ENCODE peak calls at places on chromosomes 1 and 21, in nine cellular contexts. One of them, this sample, is unnamed.

GRCh38 chr1:200891774-200892157 is 2.9 kb upstream of the INAVA start:
- DNase-seq in GM06990: no peak
- DNase-seq in heart left ventricle: no peak
- DNase-seq in WTC11: peak
- DNase-seq in right atrium auricular region: no peak
- DNase-seq in ovary: no peak
- DNase-seq in Panc1: no peak
- DNase-seq in endothelial cell: peak
- DNase-seq in pancreas: no peak
- DNase-seq in this sample: no peak

GRCh38 chr1:219105893-219106292 is 67.8 kb upstream of the LYPLAL1 start:
- DNase-seq in GM06990: no peak
- DNase-seq in heart left ventricle: no peak
- DNase-seq in WTC11: no peak
- DNase-seq in right atrium auricular region: no peak
- DNase-seq in ovary: no peak
- DNase-seq in Panc1: no peak
- DNase-seq in endothelial cell: no peak
- DNase-seq in pancreas: no peak
- DNase-seq in this sample: no peak

GRCh38 chr1:41461790-41462679 is 22.4 kb downstream of the EDN2 start:
- DNase-seq in GM06990: no peak
- DNase-seq in heart left ventricle: no peak
- DNase-seq in WTC11: no peak
- DNase-seq in right atrium auricular region: no peak
- DNase-seq in ovary: no peak
- DNase-seq in Panc1: no peak
- DNase-seq in endothelial cell: no peak
- DNase-seq in pancreas: no peak
- DNase-seq in this sample: no peak

GRCh38 chr1:1442069-1442770 is 6.7 kb downstream of the VWA1 start:
- DNase-seq in GM06990: no peak
- DNase-seq in heart left ventricle: no peak
- DNase-seq in WTC11: no peak
- DNase-seq in right atrium auricular region: no peak
- DNase-seq in ovary: no peak
- DNase-seq in Panc1: no peak
- DNase-seq in endothelial cell: no peak
- DNase-seq in pancreas: peak
- DNase-seq in this sample: no peak

GRCh38 chr1:30321216-30321910 is 402.0 kb downstream of the MATN1 start:
- DNase-seq in GM06990: no peak
- DNase-seq in heart left ventricle: no peak
- DNase-seq in WTC11: no peak
- DNase-seq in right atrium auricular region: peak
- DNase-seq in ovary: no peak
- DNase-seq in Panc1: no peak
- DNase-seq in endothelial cell: no peak
- DNase-seq in pancreas: no peak
- DNase-seq in this sample: no peak

GRCh38 chr1:64659478-64659877 is 85.4 kb upstream of the RAVER2 start:
- DNase-seq in GM06990: no peak
- DNase-seq in heart left ventricle: no peak
- DNase-seq in WTC11: no peak
- DNase-seq in right atrium auricular region: no peak
- DNase-seq in ovary: no peak
- DNase-seq in Panc1: no peak
- DNase-seq in endothelial cell: no peak
- DNase-seq in pancreas: no peak
- DNase-seq in this sample: no peak

GRCh38 chr1:41752514-41753170 is 166.1 kb downstream of the HIVEP3 start:
- DNase-seq in GM06990: no peak
- DNase-seq in heart left ventricle: no peak
- DNase-seq in WTC11: no peak
- DNase-seq in right atrium auricular region: no peak
- DNase-seq in ovary: no peak
- DNase-seq in Panc1: no peak
- DNase-seq in endothelial cell: no peak
- DNase-seq in pancreas: no peak
- DNase-seq in this sample: no peak

GRCh38 chr1:116767782-116768382 is 13.7 kb downstream of the CD2 start:
- DNase-seq in GM06990: no peak
- DNase-seq in heart left ventricle: no peak
- DNase-seq in WTC11: no peak
- DNase-seq in right atrium auricular region: no peak
- DNase-seq in ovary: no peak
- DNase-seq in Panc1: no peak
- DNase-seq in endothelial cell: no peak
- DNase-seq in pancreas: no peak
- DNase-seq in this sample: no peak

GRCh38 chr1:17816511-17816910 is 61.4 kb downstream of the ACTL8 start:
- DNase-seq in GM06990: no peak
- DNase-seq in heart left ventricle: no peak
- DNase-seq in WTC11: no peak
- DNase-seq in right atrium auricular region: no peak
- DNase-seq in ovary: no peak
- DNase-seq in Panc1: no peak
- DNase-seq in endothelial cell: no peak
- DNase-seq in pancreas: no peak
- DNase-seq in this sample: no peak

GRCh38 chr1:67058761-67059160 is 4.8 kb upstream of the SLC35D1 start:
- DNase-seq in GM06990: no peak
- DNase-seq in heart left ventricle: no peak
- DNase-seq in WTC11: no peak
- DNase-seq in right atrium auricular region: no peak
- DNase-seq in ovary: no peak
- DNase-seq in Panc1: no peak
- DNase-seq in endothelial cell: no peak
- DNase-seq in pancreas: no peak
- DNase-seq in this sample: no peak

GRCh38 chr1:117372863-117373412 is 5.7 kb downstream of the MAN1A2 start:
- DNase-seq in GM06990: no peak
- DNase-seq in heart left ventricle: no peak
- DNase-seq in WTC11: no peak
- DNase-seq in right atrium auricular region: no peak
- DNase-seq in ovary: no peak
- DNase-seq in Panc1: no peak
- DNase-seq in endothelial cell: no peak
- DNase-seq in pancreas: no peak
- DNase-seq in this sample: no peak

GRCh38 chr1:207811920-207812720 is 60.3 kb downstream of the CD46 start:
- DNase-seq in GM06990: no peak
- DNase-seq in heart left ventricle: peak
- DNase-seq in WTC11: peak
- DNase-seq in right atrium auricular region: peak
- DNase-seq in ovary: peak
- DNase-seq in Panc1: no peak
- DNase-seq in endothelial cell: peak
- DNase-seq in pancreas: peak
- DNase-seq in this sample: no peak

GRCh38 chr1:168145184-168146159 is 8.7 kb upstream of the GPR161 start:
- DNase-seq in GM06990: peak
- DNase-seq in heart left ventricle: peak
- DNase-seq in WTC11: peak
- DNase-seq in right atrium auricular region: peak
- DNase-seq in ovary: peak
- DNase-seq in Panc1: peak
- DNase-seq in endothelial cell: peak
- DNase-seq in pancreas: peak
- DNase-seq in this sample: peak
- TF ChIP-seq CTCF in GM06990: peak
- TF ChIP-seq CTCF in heart left ventricle: peak
- TF ChIP-seq CTCF in WTC11: peak
- TF ChIP-seq CTCF in right atrium auricular region: peak
- TF ChIP-seq CTCF in ovary: peak
- TF ChIP-seq CTCF in Panc1: peak
- TF ChIP-seq CTCF in endothelial cell: peak
- TF ChIP-seq CTCF in pancreas: peak
- TF ChIP-seq CTCF in this sample: peak

DNA sequence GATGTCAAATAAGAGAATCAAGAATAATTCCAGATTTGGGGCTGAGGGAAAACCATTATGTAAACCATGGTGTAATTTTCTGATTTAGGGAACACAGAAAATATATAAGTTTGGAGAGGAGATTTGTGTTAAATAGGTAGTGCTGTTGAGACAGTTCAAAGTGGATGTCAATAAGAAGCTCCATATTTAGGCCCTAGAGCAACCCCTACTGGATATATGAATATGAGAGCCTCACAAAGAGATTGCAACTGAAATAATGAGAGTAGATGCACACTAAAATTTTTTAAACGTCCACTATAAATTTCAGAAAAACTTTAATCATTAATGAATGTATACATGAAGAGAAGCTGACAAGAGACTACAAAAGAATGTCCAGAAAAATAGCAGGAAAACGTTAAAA is 1447.8 kb upstream of the PRMT6 start:
- DNase-seq in GM06990: no peak
- DNase-seq in heart left ventricle: no peak
- DNase-seq in WTC11: no peak
- DNase-seq in right atrium auricular region: no peak
- DNase-seq in ovary: no peak
- DNase-seq in Panc1: no peak
- DNase-seq in endothelial cell: no peak
- DNase-seq in pancreas: no peak
- DNase-seq in this sample: no peak
- TF ChIP-seq CTCF in GM06990: no peak
- TF ChIP-seq CTCF in heart left ventricle: no peak
- TF ChIP-seq CTCF in WTC11: no peak
- TF ChIP-seq CTCF in right atrium auricular region: no peak
- TF ChIP-seq CTCF in ovary: no peak
- TF ChIP-seq CTCF in Panc1: peak
- TF ChIP-seq CTCF in endothelial cell: no peak
- TF ChIP-seq CTCF in pancreas: no peak
- TF ChIP-seq CTCF in this sample: no peak

DNA sequence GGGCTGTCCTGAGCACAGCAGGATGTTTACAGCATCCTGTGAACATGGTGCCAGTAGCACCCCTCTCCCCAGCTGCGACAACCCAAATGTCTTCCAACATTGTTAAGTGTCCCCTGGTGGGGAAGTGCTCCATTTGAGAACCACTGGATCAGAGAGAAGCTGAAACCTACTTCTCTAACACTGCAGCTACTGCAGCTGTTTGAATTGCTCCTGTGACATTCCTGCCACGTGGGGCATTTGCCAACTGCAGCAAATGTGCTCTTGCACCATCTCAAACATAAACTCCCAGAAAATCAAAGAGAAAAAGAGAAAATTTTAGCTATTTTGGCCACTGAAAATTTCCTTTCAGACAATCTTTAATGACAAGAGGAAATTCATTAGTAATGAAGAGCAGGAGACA is 11.0 kb downstream of the SLC2A5 start:
- DNase-seq in GM06990: no peak
- DNase-seq in heart left ventricle: no peak
- DNase-seq in WTC11: no peak
- DNase-seq in right atrium auricular region: no peak
- DNase-seq in ovary: no peak
- DNase-seq in Panc1: no peak
- DNase-seq in endothelial cell: no peak
- DNase-seq in pancreas: no peak
- DNase-seq in this sample: no peak
- TF ChIP-seq CTCF in GM06990: no peak
- TF ChIP-seq CTCF in heart left ventricle: peak
- TF ChIP-seq CTCF in WTC11: no peak
- TF ChIP-seq CTCF in right atrium auricular region: no peak
- TF ChIP-seq CTCF in ovary: no peak
- TF ChIP-seq CTCF in Panc1: no peak
- TF ChIP-seq CTCF in endothelial cell: no peak
- TF ChIP-seq CTCF in pancreas: no peak
- TF ChIP-seq CTCF in this sample: no peak

GRCh38 chr1:89151021-89151420 is 24.8 kb downstream of the GBP7 start:
- DNase-seq in GM06990: no peak
- DNase-seq in heart left ventricle: no peak
- DNase-seq in WTC11: no peak
- DNase-seq in right atrium auricular region: no peak
- DNase-seq in ovary: no peak
- DNase-seq in Panc1: no peak
- DNase-seq in endothelial cell: no peak
- DNase-seq in pancreas: no peak
- DNase-seq in this sample: no peak

GRCh38 chr1:89147707-89148106 is 21.8 kb upstream of the GBP2 start:
- DNase-seq in GM06990: no peak
- DNase-seq in heart left ventricle: no peak
- DNase-seq in WTC11: no peak
- DNase-seq in right atrium auricular region: no peak
- DNase-seq in ovary: no peak
- DNase-seq in Panc1: no peak
- DNase-seq in endothelial cell: no peak
- DNase-seq in pancreas: no peak
- DNase-seq in this sample: no peak

GRCh38 chr1:89148259-89148658 is 22.3 kb upstream of the GBP2 start:
- DNase-seq in GM06990: no peak
- DNase-seq in heart left ventricle: no peak
- DNase-seq in WTC11: no peak
- DNase-seq in right atrium auricular region: no peak
- DNase-seq in ovary: no peak
- DNase-seq in Panc1: no peak
- DNase-seq in endothelial cell: no peak
- DNase-seq in pancreas: no peak
- DNase-seq in this sample: no peak

GRCh38 chr1:89149976-89150375 is 24.1 kb upstream of the GBP2 start:
- DNase-seq in GM06990: no peak
- DNase-seq in heart left ventricle: no peak
- DNase-seq in WTC11: no peak
- DNase-seq in right atrium auricular region: no peak
- DNase-seq in ovary: no peak
- DNase-seq in Panc1: no peak
- DNase-seq in endothelial cell: no peak
- DNase-seq in pancreas: no peak
- DNase-seq in this sample: no peak

GRCh38 chr1:89149229-89149628 is 23.3 kb upstream of the GBP2 start:
- DNase-seq in GM06990: no peak
- DNase-seq in heart left ventricle: no peak
- DNase-seq in WTC11: peak
- DNase-seq in right atrium auricular region: no peak
- DNase-seq in ovary: no peak
- DNase-seq in Panc1: no peak
- DNase-seq in endothelial cell: peak
- DNase-seq in pancreas: no peak
- DNase-seq in this sample: no peak
- TF ChIP-seq CTCF in GM06990: no peak
- TF ChIP-seq CTCF in heart left ventricle: no peak
- TF ChIP-seq CTCF in WTC11: no peak
- TF ChIP-seq CTCF in right atrium auricular region: no peak
- TF ChIP-seq CTCF in ovary: no peak
- TF ChIP-seq CTCF in Panc1: peak
- TF ChIP-seq CTCF in endothelial cell: no peak
- TF ChIP-seq CTCF in pancreas: no peak
- TF ChIP-seq CTCF in this sample: no peak

GRCh38 chr1:153658400-153659174 is at the start of gene SNAPIN:
- DNase-seq in GM06990: peak
- DNase-seq in heart left ventricle: peak
- DNase-seq in WTC11: peak
- DNase-seq in right atrium auricular region: peak
- DNase-seq in ovary: peak
- DNase-seq in Panc1: peak
- DNase-seq in endothelial cell: peak
- DNase-seq in pancreas: peak
- DNase-seq in this sample: peak
- TF ChIP-seq CTCF in GM06990: no peak
- TF ChIP-seq CTCF in heart left ventricle: no peak
- TF ChIP-seq CTCF in WTC11: no peak
- TF ChIP-seq CTCF in right atrium auricular region: no peak
- TF ChIP-seq CTCF in ovary: peak
- TF ChIP-seq CTCF in Panc1: no peak
- TF ChIP-seq CTCF in endothelial cell: no peak
- TF ChIP-seq CTCF in pancreas: no peak
- TF ChIP-seq CTCF in this sample: no peak

GRCh38 chr21:36705679-36706481 is 7.0 kb downstream of the SIM2 start:
- DNase-seq in GM06990: no peak
- DNase-seq in heart left ventricle: no peak
- DNase-seq in WTC11: peak
- DNase-seq in right atrium auricular region: peak
- DNase-seq in ovary: no peak
- DNase-seq in Panc1: no peak
- DNase-seq in endothelial cell: no peak
- DNase-seq in pancreas: no peak
- DNase-seq in this sample: no peak
- TF ChIP-seq CTCF in GM06990: no peak
- TF ChIP-seq CTCF in heart left ventricle: no peak
- TF ChIP-seq CTCF in WTC11: peak
- TF ChIP-seq CTCF in right atrium auricular region: no peak
- TF ChIP-seq CTCF in ovary: no peak
- TF ChIP-seq CTCF in Panc1: no peak
- TF ChIP-seq CTCF in endothelial cell: no peak
- TF ChIP-seq CTCF in pancreas: no peak
- TF ChIP-seq CTCF in this sample: no peak